ENCODE peak calls at places on chromosomes 2 and 18, in eight cellular contexts. N, O, S, D, E, I, F and K are unnamed samples.

GRCh38 chr2:235883675-235884074 is 284.5 kb downstream of the GBX2 start:
- DNase-seq in N (no peak), I (no peak), F (no peak), O (no peak), D (no peak), S (no peak), E (no peak), K (no peak)

GRCh38 chr2:41836944-41837343 is 210.9 kb upstream of the PKDCC start:
- DNase-seq in I (peak; percentile 28), N (peak; percentile 4), O (no peak), S (no peak), E (peak; percentile 43), F (no peak), D (no peak), K (peak; percentile 51)

GRCh38 chr18:3823073-3823472 is 373.1 kb downstream of the TGIF1 start:
- DNase-seq in F (no peak), E (no peak), D (no peak), O (no peak), I (no peak), S (no peak), N (no peak), K (no peak)

GRCh38 chr2:675982-676646 is 1.1 kb downstream of the TMEM18 start:
- DNase-seq in F (no peak), O (peak; percentile 47), D (peak; percentile 29), E (peak; percentile 96), S (no peak), I (peak; percentile 93), N (no peak), K (peak; percentile 86)

GRCh38 chr18:54388203-54389142 is 30.8 kb downstream of the C18orf54 start:
- DNase-seq in I (peak; percentile 85), O (peak; percentile 17), S (no peak), D (no peak), F (no peak), N (peak; percentile 16), E (peak; percentile 91), K (peak; percentile 90)

GRCh38 chr2:235551965-235552364 is 58.1 kb downstream of the AGAP1 start:
- DNase-seq in F (peak; percentile 60), N (no peak), O (no peak), E (peak; percentile 58), I (peak; percentile 45), D (no peak), S (peak; percentile 59), K (peak; percentile 56)

GRCh38 chr2:147082850-147083522 is 761.8 kb upstream of the ACVR2A start:
- DNase-seq in E (peak; percentile 74), O (peak; percentile 37), N (peak; percentile 22), S (no peak), F (peak; percentile 80), I (peak; percentile 89), D (peak; percentile 1), K (peak; percentile 76)

GRCh38 chr2:196783431-196784094 is 15.9 kb downstream of the GTF3C3 start:
- DNase-seq in O (peak; percentile 18), I (peak; percentile 49), E (peak; percentile 66), F (no peak), D (no peak), S (no peak), N (no peak), K (peak; percentile 47)

GRCh38 chr18:62325806-62326645 is 916 bp downstream of the TNFRSF11A start:
- DNase-seq in N (peak; percentile 24), E (no peak), F (no peak), I (peak; percentile 1), D (peak; percentile 3), O (peak; percentile 50), S (no peak), K (no peak)

GRCh38 chr18:40877096-40877495 is 1077.9 kb upstream of the PIK3C3 start:
- DNase-seq in D (no peak), O (no peak), E (peak; percentile 99), N (no peak), F (no peak), I (peak; percentile 85), S (no peak), K (peak; percentile 94)

GRCh38 chr2:166891727-166892126 is 3.4 kb downstream of the XIRP2 start:
- DNase-seq in F (no peak), E (no peak), I (no peak), O (no peak), S (no peak), D (no peak), N (no peak), K (no peak)

GRCh38 chr2:237486334-237486818 is 675 bp upstream of the MLPH start:
- DNase-seq in F (no peak), D (no peak), S (no peak), I (no peak), N (no peak), E (peak; percentile 34), O (no peak), K (peak; percentile 51)

GRCh38 chr2:223751012-223751411 is 86.4 kb downstream of the AP1S3 start:
- DNase-seq in N (no peak), E (peak; percentile 43), S (no peak), O (no peak), D (no peak), F (no peak), I (peak; percentile 15), K (no peak)

GRCh38 chr2:167653131-167653530 is 594.3 kb downstream of the STK39 start:
- DNase-seq in S (no peak), D (no peak), E (no peak), N (no peak), O (no peak), I (no peak), F (no peak), K (no peak)

GRCh38 chr2:208370881-208371633 is 35.5 kb upstream of the PTH2R start:
- DNase-seq in I (peak; percentile 34), N (no peak), F (no peak), D (no peak), E (no peak), O (no peak), S (no peak), K (no peak)

GRCh38 chr18:44681039-44681595 is 429 bp downstream of the SETBP1 start:
- DNase-seq in O (peak; percentile 34), N (no peak), D (no peak), I (no peak), F (no peak), E (no peak), S (no peak), K (no peak)

GRCh38 chr18:25351280-25351772 is 640 bp downstream of the ZNF521 start:
- DNase-seq in I (peak; percentile 1), S (no peak), E (no peak), N (no peak), D (no peak), F (no peak), O (no peak), K (peak; percentile 16)

GRCh38 chr2:124683536-124684407 is 658.7 kb downstream of the CNTNAP5 start:
- DNase-seq in E (no peak), S (no peak), O (no peak), D (no peak), I (no peak), F (no peak), N (no peak), K (peak; percentile 15)

GRCh38 chr2:46776687-46777327 is 138.8 kb downstream of the MCFD2 start:
- DNase-seq in S (no peak), I (peak; percentile 69), N (peak; percentile 30), D (peak; percentile 5), E (peak; percentile 79), F (peak; percentile 13), O (peak; percentile 68), K (peak; percentile 81)

GRCh38 chr2:17851731-17852585 is 26.5 kb upstream of the KCNS3 start:
- DNase-seq in I (peak; percentile 72), N (peak; percentile 56), D (no peak), O (peak; percentile 74), E (peak; percentile 67), F (peak; percentile 18), S (no peak), K (peak; percentile 74)

GRCh38 chr18:9869713-9870430 is 15.9 kb upstream of the TXNDC2 start:
- DNase-seq in D (no peak), O (peak; percentile 57), F (no peak), I (peak; percentile 75), E (peak; percentile 80), N (peak; percentile 30), S (no peak), K (peak; percentile 50)

GRCh38 chr2:97849881-97850540 is 136.6 kb downstream of the ZAP70 start:
- DNase-seq in E (peak; percentile 33), S (no peak), D (no peak), O (no peak), I (no peak), N (no peak), F (no peak), K (peak; percentile 71)

GRCh38 chr2:183678908-183679307 is 554.7 kb downstream of the NUP35 start:
- DNase-seq in O (no peak), D (no peak), I (no peak), S (no peak), F (no peak), N (no peak), E (no peak), K (no peak)